ENCODE peak calls at places on chromosomes 1 and 21, in five cellular contexts. V, P, G, I and S are unnamed samples.

GRCh38 chr21:42343963-42344510 is 6.8 kb downstream of the TFF2 start:
- DNase-seq in V (no peak), P (no peak), G (no peak), I (no peak), S (no peak)

GRCh38 chr1:207698822-207699483 is 52.9 kb upstream of the CD46 start:
- DNase-seq in V (no peak), P (peak; percentile 87), G (peak; percentile 55), I (peak; percentile 4), S (peak; percentile 50)

GRCh38 chr21:41258617-41259016 is 58.0 kb upstream of the FAM3B start:
- DNase-seq in V (no peak), P (no peak), G (no peak), I (no peak), S (no peak)

GRCh38 chr1:145706282-145706681 is 886 bp downstream of the PDZK1 start:
- DNase-seq in V (no peak), P (peak; percentile 99), G (peak; percentile 94), I (no peak), S (no peak)

GRCh38 chr1:200302192-200302892 is 107.5 kb downstream of the ZNF281 start:
- DNase-seq in V (no peak), P (peak; percentile 41), G (peak; percentile 34), I (peak; percentile 76), S (peak; percentile 54)

GRCh38 chr1:52585474-52585873 is 16.7 kb upstream of the GPX7 start:
- DNase-seq in V (no peak), P (no peak), G (no peak), I (no peak), S (no peak)

GRCh38 chr1:20634065-20634593 is 871 bp downstream of the PINK1 start:
- DNase-seq in V (no peak), P (peak; percentile 28), G (no peak), I (peak; percentile 59), S (no peak)

GRCh38 chr1:205348559-205349477 is 7.9 kb downstream of the KLHDC8A start:
- DNase-seq in V (no peak), P (no peak), G (no peak), I (no peak), S (no peak)

GRCh38 chr1:28394136-28394535 is 24.6 kb downstream of the PHACTR4 start:
- DNase-seq in V (no peak), P (no peak), G (no peak), I (no peak), S (no peak)

DNA sequence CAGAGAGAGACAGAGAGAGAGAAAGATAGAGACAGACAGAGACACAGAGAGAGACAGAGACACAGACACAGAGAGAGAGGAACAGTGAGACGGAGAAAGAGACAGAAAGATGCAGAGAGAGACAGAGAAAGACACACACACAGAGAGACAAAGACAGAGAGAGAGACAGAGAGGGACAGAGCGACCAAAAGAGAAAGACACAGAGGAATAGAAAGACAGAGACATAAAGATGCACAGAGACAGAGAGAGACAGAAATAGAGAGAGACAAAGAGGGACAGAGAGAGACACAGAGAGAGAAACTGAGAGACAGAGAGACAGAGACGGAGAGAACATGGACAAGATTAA is 16.5 kb downstream of the WNT3A start:
- DNase-seq in V (no peak), P (no peak), G (no peak), I (no peak), S (no peak)
- H3K4me1 ChIP-seq in V (no peaks in the 10 kb centered on the region), P (no peaks in the 10 kb centered on the region), G (no peaks in the 10 kb centered on the region), I (no peaks in the 10 kb centered on the region), S (no peaks in the 10 kb centered on the region)

DNA sequence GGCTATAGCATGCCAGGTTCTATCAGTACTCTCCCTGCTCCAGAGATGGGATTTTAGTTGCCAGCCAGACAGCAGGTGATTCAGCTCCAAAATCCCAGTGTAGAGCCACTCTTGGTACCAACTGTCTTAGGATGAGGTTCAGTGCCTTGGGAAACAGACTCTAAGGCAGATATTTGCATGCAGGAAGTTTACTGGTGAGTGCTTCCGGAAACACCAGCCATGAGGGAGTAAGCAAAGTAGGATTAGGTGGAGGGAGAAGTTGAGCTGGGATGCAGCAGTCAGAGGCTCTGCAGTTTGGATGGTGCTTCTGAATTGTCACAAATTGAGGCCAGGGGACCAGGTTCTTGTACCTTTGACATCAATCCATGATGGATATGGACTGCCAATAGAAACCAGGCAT is 207.5 kb upstream of the JUN start:
- DNase-seq in V (no peak), P (no peak), G (no peak), I (no peak), S (no peak)
- H3K27me3 ChIP-seq in V (no peaks in the 10 kb centered on the region), P (no peaks in the 10 kb centered on the region), G (no peaks in the 10 kb centered on the region), I (no peaks in the 10 kb centered on the region), S (no peaks in the 10 kb centered on the region)

DNA sequence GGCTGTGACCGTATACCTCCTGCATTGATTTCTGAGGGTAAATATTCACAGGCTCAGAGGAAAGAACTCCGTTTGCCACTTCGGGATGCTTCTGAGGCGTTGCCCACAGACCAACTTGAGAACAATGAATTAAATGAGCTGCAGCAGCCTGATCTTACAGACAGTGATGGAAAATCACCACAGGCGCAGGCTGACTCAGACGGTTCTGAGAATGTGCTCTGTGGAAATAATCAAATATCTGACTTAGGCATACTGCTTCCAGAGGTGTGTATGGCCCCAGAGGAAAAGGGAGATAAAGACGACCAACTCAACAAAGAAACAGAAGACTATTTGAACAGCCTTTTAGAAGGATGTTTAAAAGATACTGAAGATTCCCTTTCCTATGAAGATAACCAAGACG is 76.7 kb upstream of the SCCPDH start:
- DNase-seq in V (no peak), P (peak; percentile 5), G (no peak), I (no peak), S (no peak)
- H3K4me3 ChIP-seq in V (no peak overlapping the region), P (no peak overlapping the region), G (no peak overlapping the region), I (no peak overlapping the region), S (no peak overlapping the region)

GRCh38 chr1:241738284-241738683 is 86.2 kb downstream of the WDR64 start:
- DNase-seq in V (no peak), P (no peak), G (no peak), I (no peak), S (no peak)

GRCh38 chr1:241736387-241736786 is 84.3 kb downstream of the WDR64 start:
- DNase-seq in V (no peak), P (no peak), G (no peak), I (no peak), S (peak; percentile 10)

GRCh38 chr1:241738710-241739109 is 86.6 kb downstream of the WDR64 start:
- DNase-seq in V (no peak), P (no peak), G (no peak), I (no peak), S (no peak)

GRCh38 chr1:241744591-241744990 is 92.5 kb downstream of the WDR64 start:
- DNase-seq in V (no peak), P (peak; percentile 43), G (no peak), I (no peak), S (no peak)

DNA sequence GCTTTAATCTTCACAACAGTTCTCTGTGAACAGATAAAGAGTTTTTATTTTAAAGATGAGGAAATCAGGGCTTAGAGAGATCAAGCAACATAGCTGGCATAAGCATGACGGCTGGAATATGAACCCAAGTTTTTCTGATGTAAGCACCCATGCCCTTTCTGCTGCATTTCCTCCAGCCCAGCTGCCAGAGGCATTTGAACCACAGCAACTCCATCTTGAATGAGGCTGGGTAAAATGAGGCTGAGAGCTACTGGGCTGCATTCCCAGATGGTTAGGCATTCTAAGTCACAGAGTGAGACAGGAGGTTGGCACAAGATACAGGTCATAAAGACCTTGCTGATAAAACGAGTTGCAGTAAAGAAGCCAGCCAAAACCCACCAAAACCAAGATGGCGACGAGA is 90.0 kb downstream of the WDR64 start:
- DNase-seq in V (no peak), P (no peak), G (no peak), I (no peak), S (no peak)
- H3K4me1 ChIP-seq in V (no peaks in the 10 kb centered on the region), P (no peaks in the 10 kb centered on the region), G (no peaks in the 10 kb centered on the region), I (no peaks in the 10 kb centered on the region), S (peaks cover 4% of the 10 kb centered on the region)

DNA sequence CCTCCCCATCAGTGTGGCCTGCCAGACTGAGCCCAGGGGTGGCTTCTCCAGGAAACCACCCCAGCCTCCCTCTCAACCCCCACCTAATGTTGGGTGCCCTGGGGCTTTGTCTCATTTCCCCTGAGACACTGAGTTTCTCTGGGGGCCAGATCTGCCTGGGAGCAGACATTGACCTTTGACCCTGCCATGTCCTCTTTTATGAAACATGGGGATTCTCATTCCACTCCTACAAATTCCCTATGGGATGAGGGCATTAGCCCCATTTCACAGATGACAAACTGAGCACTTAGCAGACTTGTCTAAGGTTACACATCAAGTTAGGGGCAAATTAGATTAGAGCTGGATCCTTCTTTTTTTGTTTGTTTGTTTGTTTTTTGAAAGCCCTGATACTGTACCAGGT is 24.1 kb downstream of the RHBG start:
- DNase-seq in V (no peak), P (no peak), G (no peak), I (no peak), S (no peak)
- H3K27me3 ChIP-seq in V (no peaks in the 10 kb centered on the region), P (peaks cover under 1% of the 10 kb centered on the region), G (peaks cover 1% of the 10 kb centered on the region), I (peaks cover 3% of the 10 kb centered on the region), S (peaks cover 13% of the 10 kb centered on the region)

GRCh38 chr1:160640359-160641123 is 6.3 kb downstream of the SLAMF1 start:
- DNase-seq in V (no peak), P (peak; percentile 62), G (peak; percentile 17), I (peak; percentile 50), S (no peak)
- H3K4me3 ChIP-seq in V (no peak overlapping the region), P (no peak overlapping the region), G (no peak overlapping the region), I (peak overlapping the region; percentile 99), S (no peak overlapping the region)

GRCh38 chr1:8420318-8420717 is 102.4 kb downstream of the SLC45A1 start:
- DNase-seq in V (no peak), P (no peak), G (no peak), I (no peak), S (no peak)
- H3K4me1 ChIP-seq in V (peaks cover 57% of the 10 kb centered on the region), P (peaks cover 15% of the 10 kb centered on the region), G (peaks cover 19% of the 10 kb centered on the region), I (peaks cover 77% of the 10 kb centered on the region), S (peaks cover 32% of the 10 kb centered on the region)

GRCh38 chr21:44356636-44357035 is 3.2 kb downstream of the TRPM2 start:
- DNase-seq in V (no peak), P (peak; percentile 25), G (no peak), I (no peak), S (no peak)

GRCh38 chr21:44354001-44354405 is 582 bp downstream of the TRPM2 start:
- DNase-seq in V (no peak), P (peak; percentile 32), G (no peak), I (no peak), S (no peak)

GRCh38 chr21:44360174-44360573 is 6.8 kb downstream of the TRPM2 start:
- DNase-seq in V (no peak), P (no peak), G (no peak), I (no peak), S (no peak)

GRCh38 chr21:44354775-44355771 is 1.7 kb downstream of the TRPM2 start:
- DNase-seq in V (no peak), P (no peak), G (no peak), I (no peak), S (no peak)

GRCh38 chr21:44357064-44357837 is 3.8 kb downstream of the TRPM2 start:
- DNase-seq in V (no peak), P (no peak), G (no peak), I (no peak), S (no peak)
- H3K27me3 ChIP-seq in V (no peaks in the 10 kb centered on the region), P (no peaks in the 10 kb centered on the region), G (no peaks in the 10 kb centered on the region), I (no peaks in the 10 kb centered on the region), S (peaks cover 10% of the 10 kb centered on the region)